ENCODE peak calls at places on chromosomes 1 and 21, in five cellular contexts. W is cardiac fibroblast, V is ascending aorta, L is breast epithelium, S is astrocyte of the spinal cord. G is an unnamed sample.

GRCh38 chr1:198913667-198914066 is 274.8 kb downstream of the PTPRC start:
- DNase-seq in V (no peak), S (no peak), W (peak), L (no peak), G (peak)

GRCh38 chr1:24252185-24252584 is 65.1 kb upstream of the IFNLR1 start:
- DNase-seq in W (no peak), V (no peak), S (no peak), L (no peak), G (no peak)

GRCh38 chr1:53957231-53957818 is 11.2 kb downstream of the LRRC42 start:
- DNase-seq in V (no peak), W (peak), L (no peak), S (peak), G (peak)

GRCh38 chr1:111776397-111776796 is 20.7 kb downstream of the DDX20 start:
- DNase-seq in W (no peak), L (no peak), V (no peak), S (no peak), G (no peak)

GRCh38 chr21:25944672-25945213 is 210.0 kb downstream of the GABPA start:
- DNase-seq in V (no peak), W (no peak), S (no peak), L (no peak), G (no peak)

GRCh38 chr1:80153762-80154555 is 1147.4 kb upstream of the ADGRL4 start:
- DNase-seq in S (peak), L (no peak), V (no peak), W (peak), G (no peak)

GRCh38 chr1:115308969-115309368 is 29.1 kb downstream of the NGF start:
- DNase-seq in S (no peak), W (no peak), L (no peak), V (no peak), G (no peak)

GRCh38 chr21:46253610-46254124 is 25.1 kb upstream of the LSS start:
- DNase-seq in V (no peak), W (peak), L (no peak), S (no peak), G (no peak)

GRCh38 chr21:39637971-39638628 is 25.4 kb downstream of the B3GALT5 start:
- DNase-seq in V (no peak), W (no peak), L (no peak), S (no peak), G (no peak)

GRCh38 chr1:2548068-2548589 is 8.0 kb upstream of the TNFRSF14 start:
- DNase-seq in L (peak), V (peak), W (peak), S (peak), G (peak)
- H3K4me3 ChIP-seq in L (peak), V (peak), W (no peak), S (no peak), G (no peak)

DNA sequence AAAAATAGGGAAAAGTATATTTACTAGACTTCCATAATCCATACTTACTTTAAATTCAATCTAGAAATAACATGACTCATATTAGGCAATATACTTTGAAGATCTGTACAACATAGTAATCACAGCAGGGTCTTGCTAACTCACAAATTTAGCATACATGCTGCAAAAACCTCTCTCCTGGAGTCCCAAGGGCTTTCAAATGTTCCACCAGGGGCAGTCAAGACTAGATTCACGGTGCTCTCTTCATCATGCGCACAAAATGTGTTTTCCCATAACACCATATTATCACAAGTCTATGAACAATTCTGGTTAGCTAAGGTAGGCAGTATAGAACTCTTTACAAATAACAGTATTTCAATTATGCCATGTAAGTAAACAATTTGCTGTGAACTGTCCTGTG is 45.8 kb downstream of the SSX2IP start:
- DNase-seq in V (no peak), S (no peak), W (no peak), L (no peak), G (no peak)
- TF ChIP-seq CTCF in V (no peak), S (peak), W (no peak), L (no peak), G (no peak)

GRCh38 chr1:100458925-100459814 is 78.8 kb upstream of the GPR88 start:
- DNase-seq in L (peak), V (no peak), S (peak), W (peak), G (peak)
- H3K4me3 ChIP-seq in L (no peak), V (no peak), S (no peak), W (no peak), G (no peak)

DNA sequence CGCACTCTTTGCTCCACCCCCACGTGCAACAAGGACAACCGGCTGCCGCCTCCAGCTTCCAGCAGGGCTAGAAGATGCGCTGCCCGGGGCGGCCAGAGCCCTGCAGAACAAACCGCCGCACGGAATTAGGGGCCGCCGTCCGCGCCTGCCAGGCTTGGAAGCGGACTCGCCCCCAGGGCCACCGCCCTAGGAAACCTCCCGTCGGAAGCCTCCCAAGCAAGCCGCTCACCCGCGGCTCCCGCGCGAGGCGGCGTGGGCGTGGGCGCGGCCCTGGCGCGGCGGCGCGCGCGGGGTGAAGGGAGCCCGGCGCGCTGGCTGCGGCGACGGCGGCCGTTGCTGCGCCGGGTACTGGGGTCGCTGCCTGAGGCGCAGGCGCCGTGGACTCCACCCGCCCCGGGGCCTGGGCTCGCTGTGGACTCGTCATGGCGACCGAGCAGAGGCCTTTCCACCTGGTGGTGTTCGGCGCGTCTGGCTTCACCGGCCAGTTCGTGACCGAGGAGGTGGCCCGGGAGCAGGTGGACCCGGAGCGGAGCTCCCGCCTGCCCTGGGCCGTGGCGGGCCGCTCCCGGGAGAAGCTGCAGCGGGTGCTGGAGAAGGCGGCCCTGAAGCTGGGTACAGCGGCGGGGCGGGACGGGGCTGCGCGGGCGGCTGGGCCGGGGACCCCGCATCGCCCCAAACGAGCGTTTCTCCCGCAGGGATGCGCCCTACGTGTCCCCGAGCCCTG is at the start of gene SCCPDH:
- DNase-seq in L (peak), V (no peak), W (peak), S (peak), G (peak)
- TF ChIP-seq CTCF in L (no peak), V (no peak), W (no peak), S (no peak), G (no peak)

DNA sequence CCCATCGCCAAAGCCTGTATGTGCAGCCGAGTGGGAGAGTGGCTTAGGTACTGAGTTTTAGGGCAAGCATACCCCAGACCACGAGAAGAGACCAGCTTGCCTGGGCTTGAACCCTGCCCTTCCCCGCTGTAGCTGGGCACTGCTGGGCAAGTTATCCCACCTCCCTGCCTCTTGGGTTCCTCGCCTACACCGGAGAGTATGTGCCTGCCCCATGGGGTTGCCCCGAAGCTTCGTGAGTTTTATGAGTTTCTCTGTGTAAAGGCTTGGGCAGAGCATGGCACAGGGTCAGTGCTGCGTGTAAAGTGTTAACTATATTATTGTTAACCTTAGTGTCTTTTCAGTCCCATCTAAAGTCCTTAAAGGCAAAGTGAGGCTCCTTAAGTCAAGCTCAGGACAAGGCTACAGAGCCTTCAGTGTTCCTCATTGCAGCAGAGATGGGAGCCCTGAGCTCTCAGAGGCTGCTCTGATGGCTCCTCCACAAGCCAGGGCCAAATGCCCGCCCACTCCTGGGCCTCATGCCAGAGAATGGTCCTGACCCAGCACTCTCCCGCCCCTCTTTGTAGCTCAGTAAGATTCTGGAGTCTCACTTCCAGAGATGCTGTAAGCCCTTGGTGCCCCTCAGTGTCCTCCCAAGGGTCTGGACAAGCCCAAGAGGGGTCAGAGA is 37.0 kb upstream of the KCNA10 start:
- DNase-seq in W (no peak), S (no peak), V (no peak), L (peak), G (peak)
- H3K4me3 ChIP-seq in W (no peak), S (no peak), V (peak), L (peak), G (no peak)

GRCh38 chr21:28336299-28336698 is 656.4 kb downstream of the LTN1 start:
- DNase-seq in V (no peak), W (peak), S (peak), L (no peak), G (peak)
- TF ChIP-seq CTCF in V (peak), W (peak), S (peak), L (peak), G (peak)

DNA sequence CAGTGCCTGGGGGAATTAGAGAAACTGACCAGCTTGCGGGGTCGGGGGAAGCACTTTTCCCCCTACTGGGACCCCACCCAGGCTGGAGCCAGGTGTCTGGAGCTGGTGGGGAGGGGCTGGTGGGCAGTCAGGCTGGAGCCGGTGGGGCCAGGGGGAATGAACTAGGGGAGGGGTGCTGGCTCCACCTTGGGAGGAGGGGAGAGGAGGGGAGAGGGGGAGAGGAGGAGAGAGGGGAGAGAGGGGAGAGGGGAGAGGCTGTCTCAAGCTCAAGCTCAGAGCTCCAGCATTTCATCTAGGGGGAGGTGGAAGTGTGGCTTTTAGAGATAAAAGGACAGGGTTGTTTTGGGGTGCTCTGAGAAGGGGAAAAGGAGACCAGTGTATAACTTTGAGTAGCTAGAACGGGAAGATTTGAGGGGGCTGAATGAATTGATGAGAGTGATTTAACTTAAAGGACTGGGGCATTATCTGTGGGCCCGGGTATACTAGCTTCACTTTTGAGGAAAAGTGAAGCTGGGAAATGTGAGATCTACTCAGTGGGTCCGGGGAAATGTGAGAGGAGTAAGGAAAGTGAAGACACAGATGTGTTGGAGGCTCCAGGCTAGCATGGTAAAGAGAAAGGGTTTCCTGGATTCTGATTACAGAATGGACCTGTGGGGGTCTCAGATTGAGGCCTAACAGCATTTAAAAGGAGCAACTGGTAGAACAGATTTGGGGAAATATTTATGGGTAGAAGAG is 2.8 kb downstream of the EFNA1 start:
- DNase-seq in L (no peak), S (no peak), V (no peak), W (no peak), G (no peak)
- H3K4me3 ChIP-seq in L (peak), S (no peak), V (no peak), W (peak), G (no peak)

DNA sequence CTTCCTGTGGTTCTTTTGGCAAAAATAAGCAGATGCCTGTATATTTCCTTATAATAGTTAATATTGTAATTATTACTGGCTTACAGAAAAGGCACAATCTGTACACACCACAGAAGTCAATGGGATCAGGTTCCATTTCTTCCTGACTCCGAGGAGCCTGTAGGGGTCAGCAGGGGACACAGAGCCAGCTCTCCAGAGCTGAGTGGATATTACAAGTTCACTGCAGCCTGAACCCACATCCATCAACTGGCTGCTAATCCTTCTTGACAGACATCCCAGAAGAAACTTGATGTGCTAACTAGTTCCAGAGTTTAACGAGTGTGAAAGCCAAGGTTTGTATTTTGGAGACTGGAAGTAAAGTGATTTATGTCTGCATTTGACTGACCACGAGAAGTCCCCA is 203.8 kb downstream of the LMX1A start:
- DNase-seq in V (no peak), S (no peak), W (no peak), L (no peak), G (no peak)
- TF ChIP-seq CTCF in V (no peak), S (no peak), W (no peak), L (no peak), G (no peak)